ENCODE peak calls at places on chromosomes 1 and 21, in nine cellular contexts. S is HuH-7, N is fibroblast of pulmonary artery, D is lower leg skin, V is brain microvascular endothelial cell, W is substantia nigra, F is HT1080, L is NCI-H748 treated with DMSO at 0.1 percent for 48 hours, I is osteocyte. B is an unnamed sample.

GRCh38 chr1:166390406-166390805 is 223.6 kb upstream of the FAM78B start:
- DNase-seq in I (no peak), W (no peak), F (no peak), S (no peak), V (no peak), L (no peak), N (no peak), D (no peak), B (no peak)

GRCh38 chr1:77900687-77901293 is 12.4 kb downstream of the NEXN start:
- DNase-seq in N (peak; percentile 77), F (peak; percentile 64), I (no peak), L (peak; percentile 11), D (no peak), W (no peak), S (peak; percentile 14), V (peak; percentile 32), B (peak; percentile 34)

GRCh38 chr21:42300956-42301355 is 14.3 kb downstream of the TFF3 start:
- DNase-seq in V (no peak), S (no peak), N (no peak), I (no peak), W (no peak), D (no peak), F (no peak), L (no peak), B (no peak)

GRCh38 chr1:25760122-25760719 is 39.8 kb upstream of the SELENON start:
- DNase-seq in S (no peak), N (no peak), F (no peak), W (no peak), I (no peak), L (no peak), D (no peak), V (no peak), B (no peak)

GRCh38 chr1:89198500-89199072 is at the start of gene GBP4:
- DNase-seq in V (no peak), F (no peak), D (no peak), I (no peak), S (no peak), N (peak; percentile 64), L (no peak), W (no peak), B (no peak)

GRCh38 chr21:29186246-29186645 is 55.8 kb downstream of the MAP3K7CL start:
- DNase-seq in I (no peak), L (no peak), D (no peak), F (peak; percentile 11), N (no peak), S (no peak), V (no peak), W (no peak), B (no peak)

GRCh38 chr1:8155528-8156186 is 129.5 kb upstream of the ERRFI1 start:
- DNase-seq in F (peak; percentile 68), L (no peak), I (no peak), S (peak; percentile 31), N (peak; percentile 73), V (no peak), W (no peak), D (no peak), B (no peak)

GRCh38 chr1:113683384-113684152 is 75.7 kb downstream of the PHTF1 start:
- DNase-seq in D (no peak), L (no peak), F (no peak), W (no peak), N (peak; percentile 66), S (no peak), I (no peak), V (no peak), B (no peak)

GRCh38 chr1:100530901-100531487 is 6.9 kb upstream of the GPR88 start:
- DNase-seq in S (no peak), W (no peak), D (peak; percentile 22), N (peak; percentile 95), I (no peak), L (no peak), V (peak; percentile 56), F (peak; percentile 40), B (no peak)

GRCh38 chr1:98086796-98087195 is 166.0 kb upstream of the DPYD start:
- DNase-seq in D (no peak), L (no peak), W (no peak), S (peak; percentile 11), I (no peak), N (peak; percentile 98), F (peak; percentile 99), V (peak; percentile 96), B (no peak)

GRCh38 chr1:8121261-8122159 is 95.4 kb upstream of the ERRFI1 start:
- DNase-seq in N (peak; percentile 94), F (peak; percentile 62), S (no peak), I (no peak), L (no peak), D (peak; percentile 58), V (peak; percentile 71), W (no peak), B (no peak)

GRCh38 chr1:54671985-54672608 is 30.5 kb downstream of the MROH7 start:
- DNase-seq in L (peak; percentile 37), S (peak; percentile 67), I (no peak), F (peak; percentile 70), N (peak; percentile 57), V (peak; percentile 54), D (peak; percentile 18), W (no peak), B (peak; percentile 27)

GRCh38 chr1:116218922-116219321 is 107.7 kb downstream of the MAB21L3 start:
- DNase-seq in V (no peak), W (no peak), I (no peak), S (peak; percentile 19), D (no peak), L (no peak), F (peak; percentile 50), N (peak; percentile 2), B (peak; percentile 59)

GRCh38 chr1:31625561-31626272 is 8.2 kb downstream of the HCRTR1 start:
- DNase-seq in W (no peak), N (peak; percentile 36), V (peak; percentile 55), D (no peak), I (no peak), L (no peak), S (no peak), F (peak; percentile 59), B (no peak)

GRCh38 chr1:51548986-51549619 is 30.0 kb upstream of the EPS15 start:
- DNase-seq in N (no peak), D (no peak), V (no peak), S (no peak), I (no peak), L (no peak), F (peak; percentile 58), W (no peak), B (no peak)

GRCh38 chr1:29684141-29684540 is 447.8 kb downstream of the PTPRU start:
- DNase-seq in L (no peak), S (no peak), N (no peak), I (peak; percentile 66), F (no peak), D (no peak), V (no peak), W (no peak), B (no peak)

GRCh38 chr1:192579319-192579738 is 3.8 kb downstream of the RGS1 start:
- DNase-seq in L (no peak), N (peak; percentile 28), W (no peak), V (no peak), S (no peak), D (no peak), I (no peak), F (no peak), B (no peak)

GRCh38 chr1:66395202-66396061 is 138.5 kb upstream of the SGIP1 start:
- DNase-seq in S (no peak), N (peak; percentile 69), I (no peak), W (no peak), D (no peak), F (no peak), V (no peak), L (no peak), B (no peak)

GRCh38 chr1:37006132-37006868 is 28.0 kb downstream of the GRIK3 start:
- DNase-seq in V (no peak), L (no peak), N (no peak), I (no peak), F (no peak), W (no peak), S (no peak), D (no peak), B (no peak)

GRCh38 chr21:32578107-32578691 is 7.1 kb downstream of the TCP10L start:
- DNase-seq in N (peak; percentile 26), S (peak; percentile 23), L (no peak), F (no peak), W (no peak), I (no peak), D (no peak), V (no peak), B (no peak)

GRCh38 chr1:30038134-30039025 is 685.0 kb downstream of the MATN1 start:
- DNase-seq in V (no peak), L (no peak), N (no peak), I (peak; percentile 76), S (no peak), W (no peak), F (no peak), D (no peak), B (no peak)

GRCh38 chr1:27113861-27114260 is 41.1 kb downstream of the SLC9A1 start:
- DNase-seq in F (no peak), V (no peak), I (no peak), D (no peak), N (no peak), W (no peak), L (no peak), S (no peak), B (no peak)

GRCh38 chr1:119373465-119373864 is 4.9 kb downstream of the HAO2 start:
- DNase-seq in L (no peak), F (peak; percentile 66), D (no peak), V (peak; percentile 47), S (no peak), W (no peak), I (no peak), N (peak; percentile 8), B (no peak)

GRCh38 chr1:42798010-42798409 is 13.2 kb downstream of the TMEM269 start:
- DNase-seq in S (no peak), N (no peak), L (no peak), I (no peak), D (no peak), F (no peak), W (no peak), V (no peak), B (no peak)

GRCh38 chr21:26506951-26507350 is 66.1 kb downstream of the CYYR1 start:
- DNase-seq in N (peak; percentile 18), D (no peak), V (peak; percentile 51), L (no peak), S (no peak), I (no peak), F (peak; percentile 76), W (no peak), B (no peak)

GRCh38 chr1:107620753-107621152 is 344.2 kb downstream of the VAV3 start:
- DNase-seq in N (no peak), I (no peak), W (no peak), F (no peak), V (no peak), L (no peak), D (no peak), S (no peak), B (no peak)

GRCh38 chr1:150979007-150979722 is 2.9 kb upstream of the ANXA9 start:
- DNase-seq in V (peak; percentile 88), W (no peak), L (peak; percentile 71), S (peak; percentile 86), I (peak; percentile 94), F (peak; percentile 78), D (peak; percentile 90), N (peak; percentile 92), B (peak; percentile 81)

GRCh38 chr1:203751051-203751450 is 13.9 kb upstream of the LAX1 start:
- DNase-seq in W (no peak), N (peak; percentile 66), L (no peak), F (no peak), V (peak; percentile 54), I (no peak), D (no peak), S (no peak), B (no peak)

B was measured in SHP77 treated with DMSO at 0.1 percent for 48 hours.